ENCODE peak calls at places on chromosomes 11 and 22, in ten cellular contexts. One of them, this sample, is unnamed.

GRCh38 chr11:9601041-9601875 is 27.8 kb downstream of the WEE1 start:
- DNase-seq in tibial artery: peak; percentile 23
- DNase-seq in HCT116: no peak
- DNase-seq in CD8-positive, alpha-beta T cell: peak; percentile 28
- DNase-seq in mucosa of descending colon: peak; percentile 57
- DNase-seq in AG09309: peak; percentile 51
- DNase-seq in right atrium auricular region: peak; percentile 55
- DNase-seq in foreskin fibroblast: peak; percentile 46
- DNase-seq in SK-N-SH: no peak
- DNase-seq in thoracic aorta: no peak
- DNase-seq in this sample: no peak

GRCh38 chr11:104225047-104225446 is 61.1 kb upstream of the PDGFD start:
- DNase-seq in tibial artery: no peak
- DNase-seq in HCT116: no peak
- DNase-seq in CD8-positive, alpha-beta T cell: no peak
- DNase-seq in mucosa of descending colon: no peak
- DNase-seq in AG09309: no peak
- DNase-seq in right atrium auricular region: no peak
- DNase-seq in foreskin fibroblast: no peak
- DNase-seq in SK-N-SH: no peak
- DNase-seq in thoracic aorta: no peak
- DNase-seq in this sample: no peak

GRCh38 chr22:40396882-40397281 is 26.5 kb downstream of the SGSM3 start:
- DNase-seq in tibial artery: no peak
- DNase-seq in HCT116: no peak
- DNase-seq in CD8-positive, alpha-beta T cell: no peak
- DNase-seq in mucosa of descending colon: peak; percentile 91
- DNase-seq in AG09309: no peak
- DNase-seq in right atrium auricular region: no peak
- DNase-seq in foreskin fibroblast: peak; percentile 52
- DNase-seq in SK-N-SH: peak; percentile 75
- DNase-seq in thoracic aorta: no peak
- DNase-seq in this sample: no peak

GRCh38 chr11:88329563-88330250 is 7.8 kb downstream of the CTSC start:
- DNase-seq in tibial artery: no peak
- DNase-seq in HCT116: no peak
- DNase-seq in CD8-positive, alpha-beta T cell: no peak
- DNase-seq in mucosa of descending colon: no peak
- DNase-seq in AG09309: no peak
- DNase-seq in right atrium auricular region: no peak
- DNase-seq in foreskin fibroblast: no peak
- DNase-seq in SK-N-SH: no peak
- DNase-seq in thoracic aorta: no peak
- DNase-seq in this sample: no peak

GRCh38 chr11:2298795-2299747 is 2.6 kb downstream of the C11orf21 start:
- DNase-seq in tibial artery: no peak
- DNase-seq in HCT116: no peak
- DNase-seq in CD8-positive, alpha-beta T cell: no peak
- DNase-seq in mucosa of descending colon: peak; percentile 51
- DNase-seq in AG09309: no peak
- DNase-seq in right atrium auricular region: peak; percentile 52
- DNase-seq in foreskin fibroblast: no peak
- DNase-seq in SK-N-SH: peak; percentile 62
- DNase-seq in thoracic aorta: no peak
- DNase-seq in this sample: no peak

GRCh38 chr22:24553597-24554315 is 1.2 kb downstream of the GUCD1 start:
- DNase-seq in tibial artery: peak; percentile 26
- DNase-seq in HCT116: no peak
- DNase-seq in CD8-positive, alpha-beta T cell: no peak
- DNase-seq in mucosa of descending colon: peak; percentile 36
- DNase-seq in AG09309: no peak
- DNase-seq in right atrium auricular region: no peak
- DNase-seq in foreskin fibroblast: peak; percentile 54
- DNase-seq in SK-N-SH: no peak
- DNase-seq in thoracic aorta: no peak
- DNase-seq in this sample: no peak

GRCh38 chr11:75582935-75583709 is 21.1 kb downstream of the SERPINH1 start:
- DNase-seq in tibial artery: peak; percentile 59
- DNase-seq in HCT116: no peak
- DNase-seq in CD8-positive, alpha-beta T cell: no peak
- DNase-seq in mucosa of descending colon: peak; percentile 46
- DNase-seq in AG09309: no peak
- DNase-seq in right atrium auricular region: peak; percentile 73
- DNase-seq in foreskin fibroblast: peak; percentile 90
- DNase-seq in SK-N-SH: peak; percentile 93
- DNase-seq in thoracic aorta: no peak
- DNase-seq in this sample: no peak

GRCh38 chr11:45322891-45323597 is 36.9 kb upstream of the SYT13 start:
- DNase-seq in tibial artery: no peak
- DNase-seq in HCT116: no peak
- DNase-seq in CD8-positive, alpha-beta T cell: no peak
- DNase-seq in mucosa of descending colon: no peak
- DNase-seq in AG09309: no peak
- DNase-seq in right atrium auricular region: peak; percentile 50
- DNase-seq in foreskin fibroblast: no peak
- DNase-seq in SK-N-SH: no peak
- DNase-seq in thoracic aorta: no peak
- DNase-seq in this sample: no peak

GRCh38 chr22:41518048-41518347 is 26.3 kb downstream of the POLR3H start:
- DNase-seq in tibial artery: no peak
- DNase-seq in HCT116: no peak
- DNase-seq in CD8-positive, alpha-beta T cell: no peak
- DNase-seq in mucosa of descending colon: no peak
- DNase-seq in AG09309: no peak
- DNase-seq in right atrium auricular region: no peak
- DNase-seq in foreskin fibroblast: no peak
- DNase-seq in SK-N-SH: no peak
- DNase-seq in thoracic aorta: no peak
- DNase-seq in this sample: no peak

GRCh38 chr22:17257091-17257490 is 37.9 kb upstream of the ADA2 start:
- DNase-seq in tibial artery: no peak
- DNase-seq in HCT116: no peak
- DNase-seq in CD8-positive, alpha-beta T cell: no peak
- DNase-seq in mucosa of descending colon: no peak
- DNase-seq in AG09309: no peak
- DNase-seq in right atrium auricular region: no peak
- DNase-seq in foreskin fibroblast: no peak
- DNase-seq in SK-N-SH: no peak
- DNase-seq in thoracic aorta: no peak
- DNase-seq in this sample: no peak
- H3K4me3 ChIP-seq in tibial artery: no peak overlapping the region
- H3K4me3 ChIP-seq in HCT116: no peak overlapping the region
- H3K4me3 ChIP-seq in CD8-positive, alpha-beta T cell: no peak overlapping the region
- H3K4me3 ChIP-seq in mucosa of descending colon: no peak overlapping the region
- H3K4me3 ChIP-seq in AG09309: no peak overlapping the region
- H3K4me3 ChIP-seq in right atrium auricular region: no peak overlapping the region
- H3K4me3 ChIP-seq in foreskin fibroblast: no peak overlapping the region
- H3K4me3 ChIP-seq in SK-N-SH: no peak overlapping the region
- H3K4me3 ChIP-seq in thoracic aorta: no peak overlapping the region
- H3K4me3 ChIP-seq in this sample: no peak overlapping the region

DNA sequence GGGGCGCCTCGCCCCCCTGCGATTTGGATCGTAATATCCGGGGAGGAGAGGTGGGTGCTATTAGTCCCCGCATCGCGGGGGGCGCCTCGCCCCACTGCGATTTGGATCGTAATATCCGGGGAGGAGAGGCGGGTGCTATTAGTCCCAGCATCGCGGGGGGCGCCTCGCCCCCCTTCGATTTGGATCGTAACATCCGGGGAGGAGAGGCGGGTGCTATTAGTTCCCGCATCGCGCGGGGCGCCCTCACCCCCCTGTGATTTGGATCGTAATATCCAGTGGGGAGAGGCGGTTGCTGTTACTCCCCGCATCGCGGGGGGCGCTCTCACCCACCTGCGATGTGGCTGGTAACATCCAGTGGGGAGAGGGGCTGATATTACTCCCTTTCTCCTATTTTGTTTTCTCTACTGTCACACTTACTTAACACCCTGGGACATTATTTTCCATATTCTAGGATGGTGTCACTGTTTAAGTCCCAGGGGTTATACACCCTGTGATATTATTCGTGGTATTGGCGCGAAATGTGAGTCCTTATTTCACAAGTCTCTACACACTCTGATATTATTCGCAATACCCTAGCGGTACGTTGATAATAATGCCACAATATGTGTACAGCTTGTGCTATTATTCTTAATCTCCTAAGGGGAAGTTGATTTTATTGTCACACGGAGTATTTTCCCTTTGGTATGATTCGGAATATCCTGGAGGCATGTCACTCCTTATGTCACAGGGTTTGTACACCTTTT is 57.8 kb upstream of the ALDH3B2 start:
- DNase-seq in tibial artery: no peak
- DNase-seq in HCT116: peak; percentile 4
- DNase-seq in CD8-positive, alpha-beta T cell: peak; percentile 9
- DNase-seq in mucosa of descending colon: no peak
- DNase-seq in AG09309: no peak
- DNase-seq in right atrium auricular region: no peak
- DNase-seq in foreskin fibroblast: no peak
- DNase-seq in SK-N-SH: peak; percentile 88
- DNase-seq in thoracic aorta: no peak
- DNase-seq in this sample: no peak
- TF ChIP-seq CTCF in tibial artery: no peak
- TF ChIP-seq CTCF in HCT116: peak; percentile 37
- TF ChIP-seq CTCF in CD8-positive, alpha-beta T cell: peak; percentile 44
- TF ChIP-seq CTCF in mucosa of descending colon: no peak
- TF ChIP-seq CTCF in AG09309: no peak
- TF ChIP-seq CTCF in right atrium auricular region: peak; percentile 11
- TF ChIP-seq CTCF in foreskin fibroblast: peak; percentile 21
- TF ChIP-seq CTCF in SK-N-SH: peak; percentile 61
- TF ChIP-seq CTCF in thoracic aorta: no peak
- TF ChIP-seq CTCF in this sample: peak; percentile 44

GRCh38 chr11:70078796-70079616 is 889 bp downstream of the ANO1 start:
- DNase-seq in tibial artery: peak; percentile 17
- DNase-seq in HCT116: no peak
- DNase-seq in CD8-positive, alpha-beta T cell: no peak
- DNase-seq in mucosa of descending colon: no peak
- DNase-seq in AG09309: no peak
- DNase-seq in right atrium auricular region: no peak
- DNase-seq in foreskin fibroblast: no peak
- DNase-seq in SK-N-SH: peak; percentile 59
- DNase-seq in thoracic aorta: no peak
- DNase-seq in this sample: no peak
- H3K4me3 ChIP-seq in tibial artery: peak overlapping the region; percentile 62
- H3K4me3 ChIP-seq in HCT116: peak overlapping the region; percentile 46
- H3K4me3 ChIP-seq in CD8-positive, alpha-beta T cell: no peak overlapping the region
- H3K4me3 ChIP-seq in mucosa of descending colon: no peak overlapping the region
- H3K4me3 ChIP-seq in AG09309: no peak overlapping the region
- H3K4me3 ChIP-seq in right atrium auricular region: peak overlapping the region; percentile 31
- H3K4me3 ChIP-seq in foreskin fibroblast: no peak overlapping the region
- H3K4me3 ChIP-seq in SK-N-SH: no peak overlapping the region
- H3K4me3 ChIP-seq in thoracic aorta: peak overlapping the region; percentile 75
- H3K4me3 ChIP-seq in this sample: no peak overlapping the region

GRCh38 chr11:114180301-114181055 is 115.7 kb upstream of the NNMT start:
- DNase-seq in tibial artery: no peak
- DNase-seq in HCT116: no peak
- DNase-seq in CD8-positive, alpha-beta T cell: no peak
- DNase-seq in mucosa of descending colon: peak; percentile 87
- DNase-seq in AG09309: no peak
- DNase-seq in right atrium auricular region: no peak
- DNase-seq in foreskin fibroblast: peak; percentile 61
- DNase-seq in SK-N-SH: peak; percentile 61
- DNase-seq in thoracic aorta: no peak
- DNase-seq in this sample: no peak

GRCh38 chr11:114181752-114182151 is 114.4 kb upstream of the NNMT start:
- DNase-seq in tibial artery: no peak
- DNase-seq in HCT116: no peak
- DNase-seq in CD8-positive, alpha-beta T cell: no peak
- DNase-seq in mucosa of descending colon: no peak
- DNase-seq in AG09309: no peak
- DNase-seq in right atrium auricular region: no peak
- DNase-seq in foreskin fibroblast: no peak
- DNase-seq in SK-N-SH: no peak
- DNase-seq in thoracic aorta: no peak
- DNase-seq in this sample: no peak

GRCh38 chr11:114181195-114181594 is 115.0 kb upstream of the NNMT start:
- DNase-seq in tibial artery: no peak
- DNase-seq in HCT116: no peak
- DNase-seq in CD8-positive, alpha-beta T cell: no peak
- DNase-seq in mucosa of descending colon: no peak
- DNase-seq in AG09309: no peak
- DNase-seq in right atrium auricular region: no peak
- DNase-seq in foreskin fibroblast: no peak
- DNase-seq in SK-N-SH: no peak
- DNase-seq in thoracic aorta: no peak
- DNase-seq in this sample: no peak

GRCh38 chr11:114178656-114179055 is 117.5 kb upstream of the NNMT start:
- DNase-seq in tibial artery: no peak
- DNase-seq in HCT116: no peak
- DNase-seq in CD8-positive, alpha-beta T cell: no peak
- DNase-seq in mucosa of descending colon: no peak
- DNase-seq in AG09309: no peak
- DNase-seq in right atrium auricular region: no peak
- DNase-seq in foreskin fibroblast: no peak
- DNase-seq in SK-N-SH: no peak
- DNase-seq in thoracic aorta: no peak
- DNase-seq in this sample: no peak

DNA sequence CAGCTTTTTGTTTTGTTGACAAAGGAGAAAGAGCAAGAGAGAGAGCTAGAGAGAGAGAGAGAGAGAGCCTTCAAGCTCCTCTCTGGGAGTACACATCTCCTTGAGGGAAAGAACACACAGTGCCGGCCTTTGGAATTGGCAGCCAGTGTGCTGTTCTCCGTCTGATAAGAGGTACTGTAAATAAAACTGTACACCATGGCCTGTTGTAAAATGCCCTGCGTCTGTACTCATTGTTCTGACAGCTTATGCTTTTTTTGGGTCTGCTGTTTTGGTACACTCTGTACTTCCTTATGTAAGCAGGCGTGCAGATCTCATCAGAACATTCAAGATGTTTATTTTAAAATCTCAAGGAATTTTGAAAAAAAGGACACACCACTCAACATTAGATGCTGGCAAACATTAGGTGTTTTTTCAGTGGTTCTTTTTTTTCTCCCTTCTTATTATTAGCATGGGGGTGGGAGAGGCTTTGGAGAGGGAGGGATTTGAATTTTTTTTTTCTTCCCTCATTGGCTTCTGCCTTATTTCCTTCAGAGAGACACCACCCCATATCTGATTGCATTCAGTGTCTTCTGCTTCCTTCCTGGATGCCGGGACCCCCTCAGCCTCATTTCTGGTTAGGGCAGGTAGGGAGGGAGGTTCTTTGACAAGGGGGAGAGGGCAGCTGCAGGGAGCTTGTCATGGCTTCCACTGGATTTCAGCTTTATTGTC is 116.8 kb upstream of the NNMT start:
- DNase-seq in tibial artery: peak; percentile 96
- DNase-seq in HCT116: no peak
- DNase-seq in CD8-positive, alpha-beta T cell: no peak
- DNase-seq in mucosa of descending colon: peak; percentile 75
- DNase-seq in AG09309: no peak
- DNase-seq in right atrium auricular region: peak; percentile 97
- DNase-seq in foreskin fibroblast: peak; percentile 92
- DNase-seq in SK-N-SH: no peak
- DNase-seq in thoracic aorta: peak; percentile 78
- DNase-seq in this sample: no peak
- TF ChIP-seq CTCF in tibial artery: no peak
- TF ChIP-seq CTCF in HCT116: no peak
- TF ChIP-seq CTCF in CD8-positive, alpha-beta T cell: no peak
- TF ChIP-seq CTCF in mucosa of descending colon: no peak
- TF ChIP-seq CTCF in AG09309: no peak
- TF ChIP-seq CTCF in right atrium auricular region: no peak
- TF ChIP-seq CTCF in foreskin fibroblast: no peak
- TF ChIP-seq CTCF in SK-N-SH: no peak
- TF ChIP-seq CTCF in thoracic aorta: no peak
- TF ChIP-seq CTCF in this sample: no peak